ENCODE peak calls at places on chromosomes 1 and 21, in ten cellular contexts. I, X, T, P, Z, Q, N, W, E and B are unnamed samples.

GRCh38 chr1:117147341-117147831 is 25.8 kb upstream of the TRIM45 start:
- DNase-seq in N (no peak), E (no peak), W (no peak), Z (no peak), X (no peak), I (no peak), P (no peak), Q (no peak), T (no peak), B (no peak)

GRCh38 chr1:115289940-115290339 is 48.1 kb downstream of the NGF start:
- DNase-seq in Q (no peak), P (no peak), I (no peak), Z (no peak), W (no peak), X (peak), T (no peak), E (no peak), N (no peak), B (no peak)

GRCh38 chr1:54861070-54861761 is 25.8 kb downstream of the DHCR24 start:
- DNase-seq in W (no peak), P (no peak), Q (peak), E (no peak), Z (no peak), N (no peak), X (no peak), I (peak), T (no peak), B (no peak)

GRCh38 chr21:44353200-44353970 is at the start of gene TRPM2:
- DNase-seq in E (peak), P (peak), Z (no peak), N (peak), Q (no peak), W (no peak), X (no peak), T (peak), I (peak), B (no peak)

GRCh38 chr1:239240736-239241135 is 145.6 kb upstream of the CHRM3 start:
- DNase-seq in T (no peak), Z (no peak), E (no peak), Q (no peak), N (no peak), P (no peak), W (no peak), X (no peak), I (no peak), B (no peak)

GRCh38 chr1:227315500-227316346 is 2.6 kb downstream of the CDC42BPA start:
- DNase-seq in E (peak), N (peak), I (no peak), P (no peak), T (no peak), W (no peak), X (no peak), Z (peak), Q (no peak), B (peak)

GRCh38 chr1:161382214-161383019 is 14.7 kb upstream of the CFAP126 start:
- DNase-seq in N (peak), Z (peak), T (no peak), Q (peak), I (peak), W (no peak), E (no peak), P (no peak), X (peak), B (peak)

GRCh38 chr1:160622885-160623633 is 23.8 kb downstream of the SLAMF1 start:
- DNase-seq in Q (no peak), W (no peak), Z (no peak), I (no peak), E (no peak), P (no peak), X (no peak), N (no peak), T (no peak), B (no peak)

GRCh38 chr1:50308883-50309282 is 114.4 kb downstream of the DMRTA2 start:
- DNase-seq in W (no peak), P (no peak), X (peak), N (peak), E (no peak), Z (peak), I (peak), T (no peak), Q (peak), B (peak)

GRCh38 chr1:228344631-228345072 is 62.0 kb downstream of the TRIM11 start:
- DNase-seq in X (no peak), T (no peak), N (no peak), Q (no peak), E (peak), Z (no peak), P (no peak), W (no peak), I (no peak), B (no peak)

GRCh38 chr1:164576311-164577271 is 17.6 kb downstream of the PBX1 start:
- DNase-seq in Z (peak), I (no peak), X (peak), P (no peak), T (no peak), W (no peak), N (peak), E (no peak), Q (no peak), B (no peak)

GRCh38 chr1:26300586-26301275 is 5.7 kb downstream of the UBXN11 start:
- DNase-seq in P (no peak), Z (no peak), N (no peak), X (no peak), T (no peak), I (no peak), E (no peak), W (no peak), Q (peak), B (no peak)